ENCODE peak calls at places on chromosomes 7 and 10, in six cellular contexts. N is cardiac muscle cell, B is pancreas, W is coronary artery, K is OCI-LY7, Y is dorsolateral prefrontal cortex. P is an unnamed sample.

GRCh38 chr7:44291066-44291732 is 34.2 kb downstream of the CAMK2B start:
- DNase-seq in N (no peak), B (peak), K (no peak), Y (peak), W (peak), P (peak)

GRCh38 chr7:3243256-3243655 is 57.8 kb upstream of the SDK1 start:
- DNase-seq in K (no peak), B (no peak), W (no peak), Y (no peak), N (peak), P (no peak)

GRCh38 chr10:48800283-48800675 is 115.6 kb downstream of the WDFY4 start:
- DNase-seq in W (no peak), B (no peak), K (peak), N (no peak), Y (no peak), P (no peak)

GRCh38 chr10:18273039-18273438 is 132.8 kb downstream of the CACNB2 start:
- DNase-seq in B (no peak), W (no peak), N (no peak), K (no peak), Y (no peak), P (no peak)

GRCh38 chr7:134406431-134406830 is 52.5 kb downstream of the AKR1B1 start:
- DNase-seq in N (no peak), Y (no peak), W (no peak), K (no peak), B (no peak), P (no peak)

GRCh38 chr7:69817096-69817495 is 218.8 kb downstream of the AUTS2 start:
- DNase-seq in Y (no peak), N (no peak), K (no peak), B (no peak), W (no peak), P (peak)

GRCh38 chr7:55794527-55794926 is 68.0 kb downstream of the SEPTIN14 start:
- DNase-seq in Y (no peak), B (no peak), W (no peak), N (no peak), K (no peak), P (no peak)

GRCh38 chr7:85185355-85186082 is 1.3 kb downstream of the SEMA3D start:
- DNase-seq in K (no peak), Y (peak), N (peak), B (peak), W (peak), P (peak)

GRCh38 chr10:100081075-100082001 is at the start of gene CPN1:
- DNase-seq in W (no peak), N (no peak), B (no peak), Y (no peak), K (no peak), P (no peak)

GRCh38 chr10:96740579-96741281 is 20.4 kb upstream of the PIK3AP1 start:
- DNase-seq in B (no peak), K (peak), Y (no peak), W (no peak), N (no peak), P (peak)

GRCh38 chr10:84540617-84541288 is 212.4 kb downstream of the CCSER2 start:
- DNase-seq in N (peak), W (no peak), K (peak), Y (peak), B (peak), P (peak)

GRCh38 chr10:126380352-126381076 is 7.8 kb downstream of the ADAM12 start:
- DNase-seq in W (no peak), Y (no peak), K (no peak), B (no peak), N (no peak), P (no peak)

GRCh38 chr10:22251751-22252285 is 34.0 kb upstream of the EBLN1 start:
- DNase-seq in B (peak), K (no peak), N (peak), W (peak), Y (peak), P (peak)

GRCh38 chr7:50730459-50731400 is 52.0 kb downstream of the GRB10 start:
- DNase-seq in B (no peak), Y (no peak), N (no peak), K (no peak), W (no peak), P (peak)

GRCh38 chr10:1142596-1142995 is 86.4 kb downstream of the WDR37 start:
- DNase-seq in K (peak), N (no peak), Y (no peak), B (no peak), W (no peak), P (no peak)

GRCh38 chr7:151470656-151471180 is 30.8 kb upstream of the CRYGN start:
- DNase-seq in N (no peak), K (no peak), W (no peak), Y (no peak), B (no peak), P (no peak)

GRCh38 chr7:107480932-107481331 is 11.1 kb downstream of the GPR22 start:
- DNase-seq in Y (no peak), K (no peak), B (no peak), W (no peak), N (peak), P (no peak)

GRCh38 chr10:101018118-101018599 is 12.8 kb downstream of the PDZD7 start:
- DNase-seq in K (peak), N (no peak), W (no peak), Y (no peak), B (peak), P (no peak)

GRCh38 chr10:91883549-91884542 is 25.4 kb downstream of the FGFBP3 start:
- DNase-seq in B (peak), K (no peak), Y (no peak), N (peak), W (peak), P (peak)

GRCh38 chr7:67301667-67302066 is 305.0 kb downstream of the TYW1 start:
- DNase-seq in K (no peak), W (no peak), Y (no peak), B (no peak), N (no peak), P (peak)

GRCh38 chr7:67302113-67303039 is 305.7 kb downstream of the TYW1 start:
- DNase-seq in B (peak), W (peak), K (peak), Y (peak), N (peak), P (peak)
- TF ChIP-seq CTCF in B (peak), W (no peak), K (peak), Y (peak), N (peak), P (peak)

GRCh38 chr10:78007172-78007571 is 22.1 kb downstream of the POLR3A start:
- DNase-seq in Y (no peak), W (no peak), B (no peak), N (no peak), K (no peak), P (no peak)

GRCh38 chr10:78013564-78013963 is 15.8 kb downstream of the POLR3A start:
- DNase-seq in N (no peak), B (no peak), Y (no peak), W (no peak), K (no peak), P (no peak)

GRCh38 chr10:78009662-78010061 is 19.7 kb downstream of the POLR3A start:
- DNase-seq in W (no peak), N (no peak), B (no peak), Y (no peak), K (no peak), P (no peak)

GRCh38 chr10:78011065-78011464 is 18.2 kb downstream of the POLR3A start:
- DNase-seq in K (no peak), W (no peak), B (no peak), Y (no peak), N (no peak), P (no peak)

DNA sequence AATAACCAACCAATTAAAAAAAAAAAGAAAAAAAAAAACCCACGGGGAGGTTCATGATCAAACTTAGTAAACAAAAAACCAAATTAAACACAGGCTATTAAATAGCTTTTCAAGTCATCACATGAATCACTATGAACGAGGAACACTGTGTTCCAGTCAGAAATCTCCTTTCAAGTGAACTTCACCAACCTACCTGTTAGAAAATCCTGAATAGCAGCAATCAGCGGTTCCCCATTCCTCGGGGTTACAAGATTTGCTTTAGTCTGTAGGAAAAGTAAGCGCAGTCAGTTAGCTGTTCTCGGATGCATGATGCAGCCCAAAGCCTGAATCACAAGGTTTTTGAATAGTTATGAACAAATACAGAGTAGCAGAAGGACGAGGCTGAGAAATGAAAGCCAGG is 19.0 kb downstream of the POLR3A start:
- DNase-seq in Y (no peak), W (no peak), B (no peak), N (no peak), K (no peak), P (no peak)
- H3K4me3 ChIP-seq in Y (no peak), W (no peak), B (no peak), N (no peak), K (no peak), P (no peak)

GRCh38 chr10:68804692-68805091 is 22.6 kb upstream of the STOX1 start:
- DNase-seq in N (no peak), B (no peak), W (no peak), Y (no peak), K (no peak), P (no peak)
- TF ChIP-seq CTCF in N (no peak), B (no peak), W (no peak), Y (no peak), K (no peak), P (no peak)

GRCh38 chr7:12949060-12950045 is 261.9 kb downstream of the ARL4A start:
- DNase-seq in Y (no peak), B (no peak), N (no peak), W (no peak), K (no peak), P (no peak)
- H3K4me3 ChIP-seq in Y (no peak), B (no peak), N (no peak), W (no peak), K (no peak), P (no peak)

GRCh38 chr10:34249634-34250033 is 565.5 kb downstream of the PARD3 start:
- DNase-seq in B (no peak), W (no peak), Y (no peak), K (no peak), N (no peak), P (no peak)
- TF ChIP-seq CTCF in B (no peak), W (no peak), Y (no peak), K (no peak), N (no peak), P (no peak)

GRCh38 chr7:152761116-152761748 is 1.7 kb downstream of the ACTR3B start:
- DNase-seq in B (no peak), Y (no peak), W (no peak), K (no peak), N (no peak), P (no peak)
- H3K4me3 ChIP-seq in B (peak), Y (peak), W (peak), K (peak), N (peak), P (no peak)